ENCODE peak calls at places on chromosomes 7 and 10, in nine cellular contexts. P is aorta; U is SHP77; W is RWPE1; Q is activated T-cell treated with anti-CD3 and anti-CD28 coated beads for 1 hour; V is central memory CD4-positive, alpha-beta T cell; O is mucosa of descending colon; C is lower lobe of right lung; M is T-helper 9 cell. K is an unnamed sample.

GRCh38 chr7:94336009-94336408 is 58.7 kb upstream of the COL1A2 start:
- DNase-seq in C (no peak), Q (no peak), V (no peak), P (no peak), O (no peak), U (no peak), W (no peak), M (no peak), K (peak; percentile 12)

GRCh38 chr7:24972166-24972477 is 7.9 kb downstream of the OSBPL3 start:
- DNase-seq in P (no peak), C (no peak), U (no peak), O (no peak), V (no peak), Q (no peak), W (no peak), M (no peak), K (no peak)

GRCh38 chr7:79531116-79531515 is 77.6 kb upstream of the MAGI2 start:
- DNase-seq in U (no peak), M (no peak), V (no peak), W (no peak), P (no peak), O (no peak), Q (no peak), C (no peak), K (no peak)

GRCh38 chr10:69609077-69609476 is 21.0 kb upstream of the FAM241B start:
- DNase-seq in W (no peak), M (no peak), V (no peak), C (no peak), O (no peak), P (no peak), U (no peak), Q (no peak), K (no peak)

GRCh38 chr7:142414135-142414534 is 156.3 kb upstream of the PRSS58 start:
- DNase-seq in V (no peak), C (no peak), P (no peak), Q (no peak), W (no peak), M (no peak), O (no peak), U (no peak), K (no peak)

GRCh38 chr7:66076459-66077329 is 1.1 kb downstream of the ASL start:
- DNase-seq in C (no peak), W (no peak), Q (no peak), V (no peak), P (no peak), M (no peak), U (no peak), O (peak; percentile 81), K (no peak)

GRCh38 chr10:52064084-52064845 is 249.8 kb upstream of the DKK1 start:
- DNase-seq in M (no peak), V (no peak), O (no peak), Q (no peak), C (no peak), U (no peak), W (no peak), P (no peak), K (no peak)

GRCh38 chr10:46237815-46238510 is 48.8 kb upstream of the ANTXRL start:
- DNase-seq in M (no peak), P (peak; percentile 12), O (no peak), C (no peak), V (no peak), Q (no peak), W (no peak), U (no peak), K (no peak)

GRCh38 chr7:75983471-75984129 is 10.8 kb downstream of the TMEM120A start:
- DNase-seq in O (no peak), V (no peak), U (no peak), W (no peak), M (no peak), P (no peak), C (no peak), Q (no peak), K (no peak)

GRCh38 chr7:142248166-142249160 is 9.4 kb downstream of the PRSS58 start:
- DNase-seq in V (no peak), P (no peak), M (no peak), U (no peak), O (no peak), W (no peak), C (no peak), Q (no peak), K (no peak)

GRCh38 chr7:131007439-131008330 is 273.7 kb upstream of the KLF14 start:
- DNase-seq in M (no peak), V (peak; percentile 66), Q (peak; percentile 35), U (peak; percentile 75), C (peak; percentile 69), O (peak; percentile 88), W (peak; percentile 50), P (peak; percentile 66), K (peak; percentile 56)

GRCh38 chr7:80312139-80312661 is 177.6 kb downstream of the GNAI1 start:
- DNase-seq in V (no peak), U (peak; percentile 71), Q (no peak), W (peak; percentile 62), O (peak; percentile 19), M (no peak), P (no peak), C (no peak), K (peak; percentile 53)

GRCh38 chr7:18356195-18356645 is 139.3 kb upstream of the HDAC9 start:
- DNase-seq in W (peak; percentile 32), C (no peak), P (no peak), V (peak; percentile 2), M (no peak), O (no peak), U (no peak), Q (no peak), K (no peak)

GRCh38 chr7:126804604-126805003 is 448.1 kb downstream of the GRM8 start:
- DNase-seq in U (no peak), M (no peak), C (no peak), Q (no peak), O (no peak), P (no peak), V (no peak), W (no peak), K (no peak)

GRCh38 chr10:42932735-42933453 is 144.0 kb upstream of the RET start:
- DNase-seq in M (peak; percentile 18), V (peak; percentile 9), W (peak; percentile 11), P (no peak), O (peak; percentile 36), Q (peak; percentile 61), U (peak; percentile 74), C (peak; percentile 49), K (no peak)

GRCh38 chr10:74027702-74028101 is 29.8 kb downstream of the VCL start:
- DNase-seq in V (no peak), Q (no peak), C (no peak), M (no peak), P (no peak), U (no peak), W (no peak), O (no peak), K (no peak)

GRCh38 chr7:117132385-117133120 is 179.3 kb downstream of the ST7 start:
- DNase-seq in W (peak; percentile 77), O (no peak), M (no peak), C (no peak), U (no peak), P (no peak), Q (no peak), V (no peak), K (peak; percentile 79)

GRCh38 chr7:22375359-22376048 is 18.6 kb upstream of the RAPGEF5 start:
- DNase-seq in W (no peak), M (no peak), P (no peak), O (no peak), V (no peak), C (no peak), U (no peak), Q (no peak), K (no peak)

GRCh38 chr10:50991496-50992355 is 82.6 kb upstream of the PRKG1 start:
- DNase-seq in C (peak; percentile 56), V (no peak), P (peak; percentile 89), M (no peak), O (peak; percentile 70), U (no peak), W (no peak), Q (no peak), K (no peak)

GRCh38 chr10:33657154-33657900 is 322.9 kb upstream of the NRP1 start:
- DNase-seq in U (no peak), V (no peak), O (no peak), W (no peak), C (no peak), Q (no peak), P (no peak), M (no peak), K (no peak)

GRCh38 chr10:130550952-130551674 is 414.9 kb downstream of the GLRX3 start:
- DNase-seq in U (no peak), W (no peak), C (no peak), P (no peak), M (no peak), O (no peak), V (no peak), Q (no peak), K (no peak)

GRCh38 chr7:111107576-111107975 is 16.6 kb downstream of the LRRN3 start:
- DNase-seq in Q (no peak), M (no peak), P (no peak), C (no peak), W (no peak), V (no peak), O (no peak), U (no peak), K (no peak)

GRCh38 chr7:96088579-96088978 is 233.3 kb downstream of the SLC25A13 start:
- DNase-seq in W (no peak), M (no peak), V (no peak), O (no peak), Q (no peak), U (peak; percentile 21), P (no peak), C (no peak), K (peak; percentile 45)

GRCh38 chr10:131160219-131160875 is 151.2 kb downstream of the TCERG1L start:
- DNase-seq in Q (no peak), P (no peak), M (no peak), W (no peak), O (no peak), V (no peak), C (no peak), U (no peak), K (no peak)